ENCODE peak calls at places on chromosomes 1 and 21, in eight cellular contexts. C is pulmonary artery endothelial cell; V is amniotic stem cell; B is ureter; U is PC-3; I is naive thymus-derived CD8-positive, alpha-beta T cell; O is ovary; J is activated CD4-positive, alpha-beta memory T cell treated with anti-CD3 and anti-CD28 coated beads for 36 hours. H is an unnamed sample.

GRCh38 chr1:32894019-32894600 is 7.1 kb downstream of the TMEM54 start:
- DNase-seq in O (no peak), B (no peak), V (no peak), J (no peak), I (no peak), C (no peak), U (no peak), H (no peak)

GRCh38 chr1:45730075-45730779 is 20.2 kb downstream of the IPP start:
- DNase-seq in B (peak; percentile 51), I (no peak), V (no peak), U (peak; percentile 78), C (no peak), O (no peak), J (no peak), H (no peak)

GRCh38 chr1:223860051-223860559 is 14.4 kb upstream of the TP53BP2 start:
- DNase-seq in I (no peak), U (peak; percentile 83), V (no peak), B (no peak), C (no peak), O (no peak), J (no peak), H (no peak)

GRCh38 chr1:241776911-241777310 is 71.1 kb upstream of the EXO1 start:
- DNase-seq in V (no peak), U (no peak), C (no peak), B (no peak), O (no peak), I (no peak), J (no peak), H (no peak)

GRCh38 chr1:114093624-114094302 is 59.9 kb downstream of the SYT6 start:
- DNase-seq in U (peak; percentile 89), B (no peak), J (no peak), O (no peak), V (no peak), C (no peak), I (no peak), H (no peak)

GRCh38 chr1:215583185-215583692 is 16.1 kb downstream of the KCTD3 start:
- DNase-seq in O (no peak), U (peak; percentile 97), C (no peak), I (no peak), V (no peak), B (peak; percentile 60), J (no peak), H (no peak)

GRCh38 chr1:54838565-54839180 is 37.5 kb upstream of the TTC22 start:
- DNase-seq in U (no peak), I (no peak), V (no peak), J (no peak), B (peak; percentile 18), C (no peak), O (no peak), H (no peak)

GRCh38 chr1:6638226-6638625 is 13.6 kb downstream of the THAP3 start:
- DNase-seq in O (peak; percentile 88), B (peak; percentile 58), U (no peak), J (no peak), I (no peak), V (no peak), C (no peak), H (no peak)

GRCh38 chr1:11456970-11457369 is 22.0 kb upstream of the DISP3 start:
- DNase-seq in O (no peak), V (no peak), I (no peak), U (no peak), B (no peak), J (no peak), C (no peak), H (no peak)

GRCh38 chr1:197775282-197776262 is at the start of gene DENND1B:
- DNase-seq in I (peak; percentile 77), J (peak; percentile 87), B (peak; percentile 83), C (no peak), U (peak; percentile 66), V (no peak), O (peak; percentile 59), H (no peak)

GRCh38 chr1:87989346-87989745 is 660.7 kb downstream of the LMO4 start:
- DNase-seq in U (no peak), J (no peak), I (no peak), B (no peak), V (no peak), O (no peak), C (no peak), H (no peak)

GRCh38 chr1:206892351-206892984 is 4.8 kb upstream of the IL24 start:
- DNase-seq in I (no peak), C (no peak), J (no peak), U (peak; percentile 49), B (no peak), O (no peak), V (no peak), H (no peak)

GRCh38 chr1:204947338-204947737 is 76.7 kb downstream of the NFASC start:
- DNase-seq in U (no peak), O (no peak), J (no peak), V (no peak), I (no peak), B (no peak), C (no peak), H (no peak)

GRCh38 chr1:28512058-28512611 is 6.3 kb downstream of the RCC1 start:
- DNase-seq in B (no peak), U (no peak), J (no peak), C (no peak), O (no peak), V (no peak), I (no peak), H (no peak)

GRCh38 chr21:22288885-22289509 is 1290.8 kb downstream of the NCAM2 start:
- DNase-seq in V (no peak), C (no peak), O (no peak), B (no peak), J (no peak), I (no peak), U (no peak), H (no peak)